ENCODE peak calls at places on chromosome 1, in four cellular contexts. D, X, R and V are unnamed samples.

GRCh38 chr1:94325379-94326302 is 88.3 kb upstream of the ARHGAP29 start:
- DNase-seq in D (no peak), X (no peak), R (no peak), V (peak)

GRCh38 chr1:55233149-55233777 is 18.1 kb upstream of the USP24 start:
- DNase-seq in D (no peak), X (peak), R (no peak), V (no peak)

GRCh38 chr1:59163268-59164092 is 133.4 kb upstream of the FGGY start:
- DNase-seq in D (no peak), X (no peak), R (peak), V (peak)

GRCh38 chr1:42752284-42752683 is 12.2 kb upstream of the CLDN19 start:
- DNase-seq in D (no peak), X (no peak), R (no peak), V (no peak)

GRCh38 chr1:52709016-52709415 is 10.9 kb upstream of the COA7 start:
- DNase-seq in D (no peak), X (no peak), R (no peak), V (no peak)

GRCh38 chr1:70140894-70141293 is 64.5 kb downstream of the LRRC40 start:
- DNase-seq in D (no peak), X (peak), R (no peak), V (peak)

GRCh38 chr1:118077331-118078055 is 107.5 kb downstream of the SPAG17 start:
- DNase-seq in D (peak), X (peak), R (peak), V (peak)

GRCh38 chr1:12275370-12275769 is 45.5 kb downstream of the VPS13D start:
- DNase-seq in D (peak), X (peak), R (peak), V (peak)

GRCh38 chr1:205144751-205145150 is 23.0 kb upstream of the RBBP5 start:
- DNase-seq in D (no peak), X (peak), R (no peak), V (peak)

GRCh38 chr1:152160553-152160952 is 1.5 kb upstream of the RPTN start:
- DNase-seq in D (no peak), X (no peak), R (no peak), V (no peak)

GRCh38 chr1:236345728-236346127 is 48.4 kb upstream of the EDARADD start:
- DNase-seq in D (no peak), X (no peak), R (peak), V (no peak)

GRCh38 chr1:206823725-206824124 is 41.7 kb upstream of the IL20 start:
- DNase-seq in D (peak), X (no peak), R (no peak), V (peak)

GRCh38 chr1:92804721-92805169 is 19.8 kb upstream of the EVI5 start:
- DNase-seq in D (peak), X (peak), R (no peak), V (peak)

GRCh38 chr1:41666991-41667631 is 182.6 kb upstream of the EDN2 start:
- DNase-seq in D (no peak), X (no peak), R (peak), V (peak)

GRCh38 chr1:157151068-157151467 is 12.9 kb upstream of the ETV3 start:
- DNase-seq in D (no peak), X (no peak), R (no peak), V (no peak)

GRCh38 chr1:76294470-76295194 is 220.1 kb downstream of the ST6GALNAC3 start:
- DNase-seq in D (no peak), X (no peak), R (no peak), V (no peak)

GRCh38 chr1:8745749-8746390 is 71.6 kb downstream of the RERE start:
- DNase-seq in D (no peak), X (no peak), R (no peak), V (no peak)

GRCh38 chr1:168405931-168406330 is 125.3 kb downstream of the TBX19 start:
- DNase-seq in D (no peak), X (no peak), R (no peak), V (no peak)

GRCh38 chr1:221837886-221838285 is 96.0 kb upstream of the DUSP10 start:
- DNase-seq in D (no peak), X (no peak), R (no peak), V (no peak)

GRCh38 chr1:169309178-169310166 is 58.1 kb downstream of the NME7 start:
- DNase-seq in D (no peak), X (no peak), R (no peak), V (no peak)

GRCh38 chr1:218384576-218384975 is 39.4 kb downstream of the TGFB2 start:
- DNase-seq in D (no peak), X (no peak), R (peak), V (peak)

GRCh38 chr1:101683561-101683960 is 313.2 kb downstream of the OLFM3 start:
- DNase-seq in D (no peak), X (peak), R (no peak), V (no peak)

GRCh38 chr1:24198766-24199165 is 11.7 kb upstream of the IFNLR1 start:
- DNase-seq in D (no peak), X (no peak), R (no peak), V (no peak)

GRCh38 chr1:162562452-162562828 is 918 bp downstream of the UAP1 start:
- DNase-seq in D (no peak), X (peak), R (no peak), V (peak)

GRCh38 chr1:115134850-115135484 is 45.7 kb upstream of the TSPAN2 start:
- DNase-seq in D (no peak), X (peak), R (no peak), V (peak)

GRCh38 chr1:181061891-181062777 is 26.4 kb upstream of the IER5 start:
- DNase-seq in D (no peak), X (no peak), R (no peak), V (no peak)

GRCh38 chr1:201222125-201222524 is 31.5 kb downstream of the IGFN1 start:
- DNase-seq in D (no peak), X (no peak), R (peak), V (no peak)

GRCh38 chr1:165828103-165828558 is 717 bp downstream of the UCK2 start:
- DNase-seq in D (peak), X (peak), R (peak), V (peak)

GRCh38 chr1:96971849-96972602 is 250.4 kb downstream of the PTBP2 start:
- DNase-seq in D (no peak), X (no peak), R (no peak), V (no peak)

GRCh38 chr1:7899741-7900140 is 40.9 kb downstream of the TNFRSF9 start:
- DNase-seq in D (no peak), X (no peak), R (no peak), V (peak)

GRCh38 chr1:147630447-147630846 is 39.9 kb downstream of the ACP6 start:
- DNase-seq in D (no peak), X (no peak), R (no peak), V (peak)

GRCh38 chr1:206503591-206504362 is 3.6 kb upstream of the RASSF5 start:
- DNase-seq in D (no peak), X (peak), R (no peak), V (peak)

GRCh38 chr1:169124459-169124858 is 18.0 kb downstream of the ATP1B1 start:
- DNase-seq in D (no peak), X (no peak), R (no peak), V (no peak)

GRCh38 chr1:154325583-154326545 is 539 bp downstream of the ATP8B2 start:
- DNase-seq in D (peak), X (peak), R (peak), V (peak)

GRCh38 chr1:201916649-201917249 is 28.1 kb downstream of the SHISA4 start:
- DNase-seq in D (peak), X (peak), R (no peak), V (peak)

GRCh38 chr1:88462481-88463261 is 221.4 kb upstream of the PKN2 start:
- DNase-seq in D (peak), X (peak), R (peak), V (peak)
- H3K4me3 ChIP-seq in D (peak), X (peak), R (peak), V (peak)

GRCh38 chr1:61844006-61844405 is 101.7 kb downstream of the PATJ start:
- DNase-seq in D (no peak), X (no peak), R (no peak), V (peak)

GRCh38 chr1:61839702-61840101 is 97.4 kb downstream of the PATJ start:
- DNase-seq in D (no peak), X (no peak), R (no peak), V (peak)

GRCh38 chr1:61842863-61843514 is 100.7 kb downstream of the PATJ start:
- DNase-seq in D (peak), X (no peak), R (peak), V (peak)
- TF ChIP-seq CTCF in D (no peak), X (peak), R (peak), V (peak)

DNA sequence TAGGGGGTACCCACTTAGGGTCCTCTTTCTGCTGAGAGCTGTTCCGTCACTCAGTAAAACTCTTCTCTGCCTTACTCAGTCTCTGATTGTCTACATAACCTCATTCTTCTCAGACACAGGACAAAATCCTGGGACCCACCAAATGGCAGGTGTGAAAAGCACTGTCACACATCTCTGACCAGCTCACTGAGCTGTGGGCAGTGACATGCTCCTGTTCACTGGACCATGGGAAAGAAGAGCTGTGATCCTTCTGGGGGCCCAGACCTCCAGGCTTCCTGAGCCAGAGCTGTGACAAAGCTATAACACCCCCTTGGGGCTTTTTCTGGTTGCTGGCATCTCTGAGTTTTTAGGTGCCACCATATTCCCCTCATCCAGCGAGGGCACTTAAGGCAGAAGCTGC is 115.7 kb downstream of the NTPCR start:
- DNase-seq in D (no peak), X (no peak), R (no peak), V (no peak)
- H3K4me3 ChIP-seq in D (no peak), X (no peak), R (no peak), V (no peak)

GRCh38 chr1:113021430-113022085 is 51.4 kb upstream of the LRIG2 start:
- DNase-seq in D (no peak), X (peak), R (no peak), V (peak)
- TF ChIP-seq CTCF in D (no peak), X (no peak), R (no peak), V (no peak)

GRCh38 chr1:26831546-26832248 is 5.2 kb downstream of the ZDHHC18 start:
- DNase-seq in D (no peak), X (peak), R (no peak), V (peak)
- H3K4me3 ChIP-seq in D (no peak), X (no peak), R (no peak), V (no peak)